ENCODE peak calls at places on chromosomes 12 and 14, in four cellular contexts. P is Calu3; Q is left colon; D is stimulated activated CD4-positive, alpha-beta T cell treated with anti-CD3 and anti-CD28 coated beads, Interleukin-1b, Interleukin-23, amount 100 ng/mL, for 1 hour. N is an unnamed sample.

GRCh38 chr14:64812412-64812811 is 67.3 kb downstream of the SPTB start:
- DNase-seq in D (no peak), P (peak; percentile 74), Q (peak; percentile 87), N (no peak)

GRCh38 chr14:60981626-60982455 is 796 bp downstream of the SLC38A6 start:
- DNase-seq in P (no peak), D (no peak), Q (no peak), N (no peak)

GRCh38 chr14:77502109-77502782 is 3.6 kb upstream of the ISM2 start:
- DNase-seq in D (no peak), Q (no peak), P (no peak), N (no peak)

GRCh38 chr14:91387996-91388395 is 29.6 kb downstream of the CCDC88C start:
- DNase-seq in P (no peak), D (no peak), Q (no peak), N (no peak)

GRCh38 chr12:122064780-122065588 is 13.6 kb upstream of the MLXIP start:
- DNase-seq in P (no peak), Q (peak; percentile 59), D (no peak), N (peak; percentile 71)

GRCh38 chr14:32980887-32981501 is 42.3 kb downstream of the NPAS3 start:
- DNase-seq in P (no peak), Q (no peak), D (no peak), N (no peak)

GRCh38 chr12:78181544-78182162 is 351.0 kb downstream of the NAV3 start:
- DNase-seq in P (peak; percentile 51), D (no peak), Q (no peak), N (peak; percentile 37)

GRCh38 chr12:15789215-15790171 is at the start of gene EPS8:
- DNase-seq in D (peak; percentile 77), Q (peak; percentile 86), P (peak; percentile 95), N (peak; percentile 12)

GRCh38 chr14:33794791-33795300 is 156.0 kb downstream of the EGLN3 start:
- DNase-seq in Q (no peak), P (no peak), D (no peak), N (no peak)

GRCh38 chr12:87270894-87271293 is 758.3 kb downstream of the C12orf50 start:
- DNase-seq in P (no peak), Q (no peak), D (no peak), N (no peak)

GRCh38 chr14:75301666-75302325 is 23.2 kb downstream of the FOS start:
- DNase-seq in P (peak; percentile 14), D (no peak), Q (peak; percentile 65), N (no peak)

GRCh38 chr12:47156167-47156736 is 76.5 kb upstream of the AMIGO2 start:
- DNase-seq in D (no peak), P (no peak), Q (no peak), N (no peak)

GRCh38 chr14:59509101-59509500 is 24.8 kb downstream of the JKAMP start:
- DNase-seq in P (no peak), Q (no peak), D (no peak), N (no peak)

GRCh38 chr14:54566410-54567223 is at the start of gene SAMD4A:
- DNase-seq in P (peak; percentile 72), D (peak; percentile 25), Q (peak; percentile 82), N (peak; percentile 49)

GRCh38 chr12:110844131-110844530 is 2.7 kb upstream of the CCDC63 start:
- DNase-seq in Q (no peak), D (no peak), P (no peak), N (no peak)

GRCh38 chr14:59271734-59272133 is 83.3 kb downstream of the DAAM1 start:
- DNase-seq in D (no peak), P (no peak), Q (no peak), N (no peak)

GRCh38 chr14:28745176-28745575 is 21.4 kb upstream of the FOXG1 start:
- DNase-seq in D (no peak), Q (no peak), P (no peak), N (no peak)

N was measured in Jurkat, Clone E6-1.